ENCODE peak calls at places on chromosomes 1 and 21, in ten cellular contexts. One of them, this sample, is unnamed.

GRCh38 chr1:57761628-57762027 is 337.8 kb upstream of the DAB1 start:
- DNase-seq in psoas muscle: no peak
- DNase-seq in mesenchymal stem cell: no peak
- DNase-seq in heart left ventricle: no peak
- DNase-seq in epithelial cell of prostate: no peak
- DNase-seq in Peyer's patch: no peak
- DNase-seq in H9: no peak
- DNase-seq in testis: no peak
- DNase-seq in CD4-positive, CD25-positive, alpha-beta regulatory T cell: no peak
- DNase-seq in A549: no peak
- DNase-seq in this sample: no peak

GRCh38 chr1:64228181-64228957 is 24.9 kb downstream of the UBE2U start:
- DNase-seq in testis: no peak
- DNase-seq in CD4-positive, CD25-positive, alpha-beta regulatory T cell: no peak
- DNase-seq in mesenchymal stem cell: no peak
- DNase-seq in A549: no peak
- DNase-seq in psoas muscle: no peak
- DNase-seq in H9: no peak
- DNase-seq in heart left ventricle: no peak
- DNase-seq in epithelial cell of prostate: no peak
- DNase-seq in Peyer's patch: no peak
- DNase-seq in this sample: no peak

GRCh38 chr1:161549652-161550051 is at the start of gene FCGR3A:
- DNase-seq in psoas muscle: no peak
- DNase-seq in CD4-positive, CD25-positive, alpha-beta regulatory T cell: no peak
- DNase-seq in H9: no peak
- DNase-seq in mesenchymal stem cell: no peak
- DNase-seq in A549: no peak
- DNase-seq in epithelial cell of prostate: no peak
- DNase-seq in testis: no peak
- DNase-seq in Peyer's patch: no peak
- DNase-seq in heart left ventricle: no peak
- DNase-seq in this sample: no peak

GRCh38 chr1:243325305-243325890 is 69.6 kb downstream of the SDCCAG8 start:
- DNase-seq in mesenchymal stem cell: peak; percentile 69
- DNase-seq in H9: no peak
- DNase-seq in Peyer's patch: no peak
- DNase-seq in A549: peak; percentile 34
- DNase-seq in heart left ventricle: no peak
- DNase-seq in epithelial cell of prostate: no peak
- DNase-seq in psoas muscle: no peak
- DNase-seq in testis: no peak
- DNase-seq in CD4-positive, CD25-positive, alpha-beta regulatory T cell: peak; percentile 48
- DNase-seq in this sample: no peak

GRCh38 chr1:177659259-177659658 is 310.6 kb downstream of the SEC16B start:
- DNase-seq in A549: no peak
- DNase-seq in H9: no peak
- DNase-seq in heart left ventricle: no peak
- DNase-seq in psoas muscle: no peak
- DNase-seq in epithelial cell of prostate: no peak
- DNase-seq in mesenchymal stem cell: no peak
- DNase-seq in Peyer's patch: no peak
- DNase-seq in CD4-positive, CD25-positive, alpha-beta regulatory T cell: no peak
- DNase-seq in testis: no peak
- DNase-seq in this sample: no peak

GRCh38 chr1:61434276-61434675 is 290.7 kb downstream of the TM2D1 start:
- DNase-seq in psoas muscle: no peak
- DNase-seq in epithelial cell of prostate: peak; percentile 84
- DNase-seq in A549: no peak
- DNase-seq in mesenchymal stem cell: no peak
- DNase-seq in Peyer's patch: no peak
- DNase-seq in H9: no peak
- DNase-seq in CD4-positive, CD25-positive, alpha-beta regulatory T cell: no peak
- DNase-seq in testis: no peak
- DNase-seq in heart left ventricle: no peak
- DNase-seq in this sample: no peak

GRCh38 chr21:29436143-29436542 is 137.4 kb downstream of the BACH1 start:
- DNase-seq in epithelial cell of prostate: no peak
- DNase-seq in A549: no peak
- DNase-seq in psoas muscle: no peak
- DNase-seq in CD4-positive, CD25-positive, alpha-beta regulatory T cell: peak; percentile 67
- DNase-seq in testis: peak; percentile 15
- DNase-seq in H9: no peak
- DNase-seq in heart left ventricle: peak; percentile 20
- DNase-seq in mesenchymal stem cell: no peak
- DNase-seq in Peyer's patch: no peak
- DNase-seq in this sample: no peak

GRCh38 chr1:233587958-233588799 is 25.7 kb upstream of the KCNK1 start:
- DNase-seq in A549: no peak
- DNase-seq in testis: no peak
- DNase-seq in mesenchymal stem cell: no peak
- DNase-seq in H9: peak; percentile 69
- DNase-seq in psoas muscle: no peak
- DNase-seq in epithelial cell of prostate: no peak
- DNase-seq in Peyer's patch: no peak
- DNase-seq in CD4-positive, CD25-positive, alpha-beta regulatory T cell: no peak
- DNase-seq in heart left ventricle: no peak
- DNase-seq in this sample: no peak

GRCh38 chr1:176533020-176533419 is 70.0 kb downstream of the PAPPA2 start:
- DNase-seq in Peyer's patch: no peak
- DNase-seq in CD4-positive, CD25-positive, alpha-beta regulatory T cell: no peak
- DNase-seq in testis: no peak
- DNase-seq in mesenchymal stem cell: no peak
- DNase-seq in A549: no peak
- DNase-seq in heart left ventricle: no peak
- DNase-seq in psoas muscle: no peak
- DNase-seq in H9: no peak
- DNase-seq in epithelial cell of prostate: no peak
- DNase-seq in this sample: no peak

GRCh38 chr1:109640285-109640865 is 15.5 kb upstream of the GSTM4 start:
- DNase-seq in Peyer's patch: peak; percentile 97
- DNase-seq in CD4-positive, CD25-positive, alpha-beta regulatory T cell: peak; percentile 80
- DNase-seq in H9: peak; percentile 88
- DNase-seq in testis: peak; percentile 95
- DNase-seq in A549: no peak
- DNase-seq in heart left ventricle: peak; percentile 83
- DNase-seq in mesenchymal stem cell: peak; percentile 65
- DNase-seq in psoas muscle: peak; percentile 92
- DNase-seq in epithelial cell of prostate: no peak
- DNase-seq in this sample: peak; percentile 90

DNA sequence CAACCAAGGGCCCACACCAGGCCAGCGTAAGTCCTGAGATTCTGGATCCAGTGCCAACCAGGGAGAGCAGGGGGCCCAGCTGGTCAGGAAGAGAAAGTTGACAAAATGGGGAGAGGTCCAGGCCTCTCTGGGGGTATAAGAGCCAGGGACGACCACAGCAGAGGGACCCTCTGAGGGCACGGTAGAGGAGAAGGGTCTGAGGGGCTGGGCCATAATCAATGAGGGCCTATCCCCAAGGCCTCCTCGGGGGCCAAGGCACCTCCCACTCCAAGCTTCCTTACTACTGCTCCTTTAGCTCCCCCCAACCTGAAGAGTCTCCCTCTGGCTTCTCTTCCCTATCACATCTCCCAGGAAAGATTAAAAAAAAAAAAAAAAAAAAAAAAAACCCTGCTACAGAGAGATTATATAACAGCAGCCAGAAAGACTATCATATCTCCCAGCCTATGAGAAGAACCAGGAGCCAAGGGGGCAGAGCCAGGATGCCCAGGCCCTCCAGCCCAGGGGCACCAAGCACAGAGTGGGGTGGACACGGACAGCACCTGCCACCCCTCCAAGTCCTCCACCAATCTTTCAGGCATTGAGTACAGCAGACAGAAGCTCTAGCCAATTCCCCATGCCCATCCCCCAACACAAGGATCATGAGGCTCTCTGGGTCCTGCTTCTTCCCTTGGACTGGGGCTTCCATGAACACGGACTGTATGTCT is 2.7 kb downstream of the MEF2D start:
- DNase-seq in CD4-positive, CD25-positive, alpha-beta regulatory T cell: no peak
- DNase-seq in mesenchymal stem cell: no peak
- DNase-seq in A549: no peak
- DNase-seq in H9: no peak
- DNase-seq in psoas muscle: no peak
- DNase-seq in epithelial cell of prostate: no peak
- DNase-seq in testis: peak; percentile 67
- DNase-seq in Peyer's patch: no peak
- DNase-seq in heart left ventricle: peak; percentile 48
- DNase-seq in this sample: no peak
- H3K27ac ChIP-seq in CD4-positive, CD25-positive, alpha-beta regulatory T cell: peak overlapping the region; percentile 99
- H3K27ac ChIP-seq in mesenchymal stem cell: no peak overlapping the region
- H3K27ac ChIP-seq in A549: peak overlapping the region; percentile 98
- H3K27ac ChIP-seq in H9: no peak overlapping the region
- H3K27ac ChIP-seq in psoas muscle: peak overlapping the region; percentile 99
- H3K27ac ChIP-seq in epithelial cell of prostate: no peak overlapping the region
- H3K27ac ChIP-seq in testis: peak overlapping the region; percentile 100
- H3K27ac ChIP-seq in Peyer's patch: peak overlapping the region; percentile 96
- H3K27ac ChIP-seq in heart left ventricle: peak overlapping the region; percentile 99
- H3K27ac ChIP-seq in this sample: peak overlapping the region; percentile 100

DNA sequence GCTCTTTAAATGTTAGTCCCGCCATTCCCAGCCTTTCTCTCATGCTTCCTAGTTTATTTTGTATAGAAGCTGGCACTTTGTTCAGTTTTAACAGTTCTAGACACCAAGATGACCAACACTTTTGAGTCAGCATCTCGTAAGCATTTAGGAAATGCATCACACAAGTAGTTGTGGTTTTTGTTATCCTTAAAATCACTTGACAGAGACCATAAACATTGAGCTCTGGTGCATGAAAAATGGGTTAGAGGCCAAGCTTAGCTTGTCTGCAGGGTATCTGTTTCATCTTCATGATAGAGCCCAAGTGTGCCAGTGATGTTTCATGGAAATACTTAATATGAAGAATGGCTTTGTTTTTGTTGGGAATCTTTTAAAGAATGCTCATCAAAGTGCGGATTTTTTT is 159.7 kb downstream of the DISP1 start:
- DNase-seq in A549: no peak
- DNase-seq in CD4-positive, CD25-positive, alpha-beta regulatory T cell: no peak
- DNase-seq in psoas muscle: no peak
- DNase-seq in testis: no peak
- DNase-seq in H9: no peak
- DNase-seq in Peyer's patch: no peak
- DNase-seq in epithelial cell of prostate: no peak
- DNase-seq in mesenchymal stem cell: peak; percentile 94
- DNase-seq in heart left ventricle: no peak
- DNase-seq in this sample: no peak
- H3K27ac ChIP-seq in A549: no peak overlapping the region
- H3K27ac ChIP-seq in CD4-positive, CD25-positive, alpha-beta regulatory T cell: no peak overlapping the region
- H3K27ac ChIP-seq in psoas muscle: no peak overlapping the region
- H3K27ac ChIP-seq in testis: peak overlapping the region; percentile 14
- H3K27ac ChIP-seq in H9: no peak overlapping the region
- H3K27ac ChIP-seq in Peyer's patch: no peak overlapping the region
- H3K27ac ChIP-seq in epithelial cell of prostate: no peak overlapping the region
- H3K27ac ChIP-seq in mesenchymal stem cell: no peak overlapping the region
- H3K27ac ChIP-seq in heart left ventricle: no peak overlapping the region
- H3K27ac ChIP-seq in this sample: no peak overlapping the region

GRCh38 chr1:41598325-41598724 is 113.8 kb upstream of the EDN2 start:
- DNase-seq in testis: no peak
- DNase-seq in H9: no peak
- DNase-seq in mesenchymal stem cell: no peak
- DNase-seq in Peyer's patch: no peak
- DNase-seq in epithelial cell of prostate: no peak
- DNase-seq in heart left ventricle: no peak
- DNase-seq in A549: no peak
- DNase-seq in CD4-positive, CD25-positive, alpha-beta regulatory T cell: no peak
- DNase-seq in psoas muscle: no peak
- DNase-seq in this sample: no peak
- H3K27ac ChIP-seq in testis: no peak overlapping the region
- H3K27ac ChIP-seq in H9: no peak overlapping the region
- H3K27ac ChIP-seq in mesenchymal stem cell: no peak overlapping the region
- H3K27ac ChIP-seq in Peyer's patch: no peak overlapping the region
- H3K27ac ChIP-seq in epithelial cell of prostate: no peak overlapping the region
- H3K27ac ChIP-seq in heart left ventricle: no peak overlapping the region
- H3K27ac ChIP-seq in A549: no peak overlapping the region
- H3K27ac ChIP-seq in CD4-positive, CD25-positive, alpha-beta regulatory T cell: no peak overlapping the region
- H3K27ac ChIP-seq in psoas muscle: no peak overlapping the region
- H3K27ac ChIP-seq in this sample: no peak overlapping the region

GRCh38 chr1:56551691-56552090 is 27.7 kb downstream of the PLPP3 start:
- DNase-seq in CD4-positive, CD25-positive, alpha-beta regulatory T cell: no peak
- DNase-seq in heart left ventricle: no peak
- DNase-seq in H9: no peak
- DNase-seq in testis: no peak
- DNase-seq in Peyer's patch: no peak
- DNase-seq in psoas muscle: no peak
- DNase-seq in A549: no peak
- DNase-seq in mesenchymal stem cell: no peak
- DNase-seq in epithelial cell of prostate: no peak
- DNase-seq in this sample: no peak

GRCh38 chr1:56557746-56558145 is 21.6 kb downstream of the PLPP3 start:
- DNase-seq in Peyer's patch: no peak
- DNase-seq in testis: no peak
- DNase-seq in psoas muscle: no peak
- DNase-seq in mesenchymal stem cell: no peak
- DNase-seq in heart left ventricle: no peak
- DNase-seq in A549: no peak
- DNase-seq in CD4-positive, CD25-positive, alpha-beta regulatory T cell: no peak
- DNase-seq in epithelial cell of prostate: no peak
- DNase-seq in H9: no peak
- DNase-seq in this sample: no peak

GRCh38 chr1:56561227-56562019 is 17.9 kb downstream of the PLPP3 start:
- DNase-seq in CD4-positive, CD25-positive, alpha-beta regulatory T cell: no peak
- DNase-seq in epithelial cell of prostate: no peak
- DNase-seq in heart left ventricle: no peak
- DNase-seq in psoas muscle: no peak
- DNase-seq in testis: no peak
- DNase-seq in mesenchymal stem cell: no peak
- DNase-seq in H9: no peak
- DNase-seq in A549: no peak
- DNase-seq in Peyer's patch: no peak
- DNase-seq in this sample: no peak

GRCh38 chr1:56550132-56550531 is 29.2 kb downstream of the PLPP3 start:
- DNase-seq in epithelial cell of prostate: no peak
- DNase-seq in psoas muscle: no peak
- DNase-seq in heart left ventricle: no peak
- DNase-seq in H9: peak; percentile 72
- DNase-seq in CD4-positive, CD25-positive, alpha-beta regulatory T cell: no peak
- DNase-seq in A549: no peak
- DNase-seq in Peyer's patch: no peak
- DNase-seq in mesenchymal stem cell: no peak
- DNase-seq in testis: no peak
- DNase-seq in this sample: no peak

GRCh38 chr1:56555448-56555847 is 23.9 kb downstream of the PLPP3 start:
- DNase-seq in heart left ventricle: no peak
- DNase-seq in A549: no peak
- DNase-seq in CD4-positive, CD25-positive, alpha-beta regulatory T cell: no peak
- DNase-seq in psoas muscle: no peak
- DNase-seq in epithelial cell of prostate: no peak
- DNase-seq in mesenchymal stem cell: no peak
- DNase-seq in H9: no peak
- DNase-seq in Peyer's patch: no peak
- DNase-seq in testis: no peak
- DNase-seq in this sample: no peak
- H3K27ac ChIP-seq in heart left ventricle: no peak overlapping the region
- H3K27ac ChIP-seq in A549: no peak overlapping the region
- H3K27ac ChIP-seq in CD4-positive, CD25-positive, alpha-beta regulatory T cell: no peak overlapping the region
- H3K27ac ChIP-seq in psoas muscle: no peak overlapping the region
- H3K27ac ChIP-seq in epithelial cell of prostate: no peak overlapping the region
- H3K27ac ChIP-seq in mesenchymal stem cell: no peak overlapping the region
- H3K27ac ChIP-seq in H9: no peak overlapping the region
- H3K27ac ChIP-seq in Peyer's patch: no peak overlapping the region
- H3K27ac ChIP-seq in testis: no peak overlapping the region
- H3K27ac ChIP-seq in this sample: no peak overlapping the region

GRCh38 chr21:16287060-16287459 is 557.3 kb downstream of the USP25 start:
- DNase-seq in testis: no peak
- DNase-seq in H9: no peak
- DNase-seq in Peyer's patch: no peak
- DNase-seq in A549: no peak
- DNase-seq in CD4-positive, CD25-positive, alpha-beta regulatory T cell: no peak
- DNase-seq in epithelial cell of prostate: no peak
- DNase-seq in mesenchymal stem cell: no peak
- DNase-seq in psoas muscle: no peak
- DNase-seq in heart left ventricle: no peak
- DNase-seq in this sample: no peak
- H3K27ac ChIP-seq in testis: no peak overlapping the region
- H3K27ac ChIP-seq in H9: no peak overlapping the region
- H3K27ac ChIP-seq in Peyer's patch: no peak overlapping the region
- H3K27ac ChIP-seq in A549: no peak overlapping the region
- H3K27ac ChIP-seq in CD4-positive, CD25-positive, alpha-beta regulatory T cell: no peak overlapping the region
- H3K27ac ChIP-seq in epithelial cell of prostate: no peak overlapping the region
- H3K27ac ChIP-seq in mesenchymal stem cell: no peak overlapping the region
- H3K27ac ChIP-seq in psoas muscle: no peak overlapping the region
- H3K27ac ChIP-seq in heart left ventricle: no peak overlapping the region
- H3K27ac ChIP-seq in this sample: no peak overlapping the region